ENCODE peak calls at places on chromosomes 3 and 15, in eight cellular contexts. H is NCI-H69; Z is GM20000; R is CD4-positive, CD25-positive, alpha-beta regulatory T cell; W is HFF-Myc; Q is activated naive CD8-positive, alpha-beta T cell treated with anti-CD3 and anti-CD28 coated beads, Interleukin-2, amount 50 U/mL, for 24 hours; S is keratinocyte; T is transverse colon. F is an unnamed sample.

GRCh38 chr3:37474936-37475335 is 300.6 kb upstream of the LRRFIP2 start:
- DNase-seq in Q (no peak), Z (no peak), H (no peak), S (no peak), T (no peak), R (no peak), W (no peak), F (no peak)

GRCh38 chr15:67085237-67085817 is 19.9 kb downstream of the SMAD3 start:
- DNase-seq in T (no peak), Q (no peak), Z (no peak), S (no peak), H (no peak), R (peak; percentile 85), W (no peak), F (no peak)

GRCh38 chr3:178036745-178037144 is 499.5 kb upstream of the KCNMB2 start:
- DNase-seq in W (no peak), S (no peak), T (no peak), Z (no peak), H (no peak), R (no peak), Q (no peak), F (no peak)

GRCh38 chr3:59774613-59775012 is 724.8 kb upstream of the CFAP20DC start:
- DNase-seq in H (no peak), W (no peak), Z (no peak), R (no peak), S (no peak), T (no peak), Q (no peak), F (no peak)

GRCh38 chr15:63945838-63946298 is 100.4 kb downstream of the DAPK2 start:
- DNase-seq in Q (no peak), W (no peak), T (no peak), R (no peak), S (peak; percentile 56), Z (no peak), H (no peak), F (peak; percentile 86)

GRCh38 chr3:87350367-87351199 is 74.2 kb upstream of the POU1F1 start:
- DNase-seq in R (peak; percentile 48), H (peak; percentile 56), T (no peak), S (no peak), Z (peak; percentile 62), Q (no peak), W (no peak), F (no peak)

GRCh38 chr3:13025090-13025489 is 48.1 kb downstream of the IQSEC1 start:
- DNase-seq in T (no peak), H (no peak), Z (no peak), S (no peak), R (no peak), W (no peak), Q (peak; percentile 44), F (no peak)

GRCh38 chr3:113560845-113561623 is 28.7 kb downstream of the SIDT1 start:
- DNase-seq in S (no peak), Z (no peak), Q (no peak), H (peak; percentile 58), R (peak; percentile 16), T (no peak), W (peak; percentile 12), F (no peak)

GRCh38 chr15:34726407-34727100 is 28.2 kb downstream of the GJD2 start:
- DNase-seq in T (no peak), S (no peak), R (no peak), W (no peak), Z (no peak), H (no peak), Q (no peak), F (no peak)

GRCh38 chr3:158991146-158991705 is 189.4 kb downstream of the MFSD1 start:
- DNase-seq in T (peak; percentile 60), R (no peak), S (no peak), Z (no peak), W (no peak), H (peak; percentile 93), Q (no peak), F (peak; percentile 33)

GRCh38 chr3:195885036-195885871 is 23.1 kb downstream of the TNK2 start:
- DNase-seq in R (no peak), T (peak; percentile 71), S (no peak), H (peak; percentile 29), Q (no peak), W (no peak), Z (no peak), F (no peak)

GRCh38 chr15:38894260-38894948 is 329.8 kb upstream of the RASGRP1 start:
- DNase-seq in R (no peak), W (peak; percentile 66), Z (no peak), H (no peak), T (no peak), Q (no peak), S (no peak), F (no peak)

GRCh38 chr3:20352547-20353164 is 166.7 kb upstream of the SGO1 start:
- DNase-seq in R (no peak), Z (no peak), T (no peak), H (no peak), W (no peak), Q (no peak), S (no peak), F (no peak)

GRCh38 chr15:44726568-44727461 is 9.5 kb upstream of the TRIM69 start:
- DNase-seq in S (peak; percentile 66), W (peak; percentile 95), Q (peak; percentile 71), H (peak; percentile 61), T (peak; percentile 78), Z (peak; percentile 58), R (peak; percentile 97), F (peak; percentile 80)

GRCh38 chr15:53830707-53831386 is 71.4 kb upstream of the WDR72 start:
- DNase-seq in S (no peak), R (no peak), W (no peak), Z (no peak), T (peak; percentile 30), Q (no peak), H (no peak), F (no peak)

GRCh38 chr3:151962371-151962770 is 88.9 kb downstream of the SUCNR1 start:
- DNase-seq in T (no peak), W (peak; percentile 52), Q (no peak), H (no peak), S (no peak), R (no peak), Z (no peak), F (no peak)

GRCh38 chr3:38454179-38454883 is 641 bp downstream of the ACVR2B start:
- DNase-seq in T (peak; percentile 76), Z (peak; percentile 80), S (no peak), W (no peak), R (peak; percentile 48), H (peak; percentile 63), Q (peak; percentile 29), F (no peak)

GRCh38 chr3:167287308-167287707 is 92.8 kb downstream of the ZBBX start:
- DNase-seq in Z (no peak), T (no peak), R (no peak), H (no peak), W (no peak), S (no peak), Q (no peak), F (no peak)

GRCh38 chr3:169430687-169431404 is 232.7 kb downstream of the MECOM start:
- DNase-seq in H (peak; percentile 49), W (no peak), Q (no peak), Z (no peak), T (no peak), S (peak; percentile 2), R (peak; percentile 3), F (peak; percentile 56)

GRCh38 chr3:172009736-172010254 is 29.6 kb upstream of the FNDC3B start:
- DNase-seq in Q (no peak), H (peak; percentile 27), S (no peak), T (no peak), W (no peak), Z (no peak), R (no peak), F (no peak)

GRCh38 chr15:28911295-28911979 is 25.7 kb downstream of the APBA2 start:
- DNase-seq in S (no peak), Q (no peak), W (no peak), Z (no peak), H (no peak), R (no peak), T (no peak), F (no peak)

GRCh38 chr3:127105996-127106855 is 86.7 kb upstream of the PRR23E start:
- DNase-seq in R (no peak), H (no peak), Q (no peak), Z (no peak), W (no peak), S (no peak), T (no peak), F (no peak)

GRCh38 chr3:71103430-71103881 is 480.1 kb downstream of the FOXP1 start:
- DNase-seq in W (peak; percentile 90), Q (no peak), H (peak; percentile 86), T (peak; percentile 47), R (no peak), Z (no peak), S (no peak), F (no peak)

GRCh38 chr3:47406762-47407149 is 25.9 kb downstream of the PTPN23 start:
- DNase-seq in H (peak; percentile 4), S (no peak), R (no peak), Z (no peak), W (no peak), Q (no peak), T (no peak), F (no peak)

GRCh38 chr3:16069149-16069922 is 105.1 kb upstream of the GALNT15 start:
- DNase-seq in R (no peak), S (peak; percentile 88), W (peak; percentile 87), H (no peak), T (no peak), Z (no peak), Q (no peak), F (no peak)

GRCh38 chr15:60835974-60836373 is 357.0 kb upstream of the ICE2 start:
- DNase-seq in S (no peak), W (no peak), T (no peak), R (no peak), H (no peak), Z (no peak), Q (no peak), F (no peak)

GRCh38 chr3:44289882-44290462 is 48.3 kb downstream of the TOPAZ1 start:
- DNase-seq in Q (no peak), H (peak; percentile 1), W (no peak), T (no peak), Z (no peak), R (no peak), S (no peak), F (no peak)

F was measured in epithelial cell of prostate.